ENCODE peak calls at places on chromosomes 16 and 17, in nine cellular contexts. One of them, this sample, is unnamed.

GRCh38 chr17:43524945-43525575 is 21.1 kb downstream of the ETV4 start:
- DNase-seq in heart left ventricle: no peak
- DNase-seq in OCI-LY7: no peak
- DNase-seq in fibroblast of the aortic adventitia: peak; percentile 30
- DNase-seq in foreskin fibroblast: no peak
- DNase-seq in GM12865: no peak
- DNase-seq in fibroblast of mammary gland: no peak
- DNase-seq in glutamatergic neuron: no peak
- DNase-seq in neural crest cell: no peak
- DNase-seq in this sample: no peak

GRCh38 chr17:10616502-10617119 is 40.5 kb downstream of the MYH3 start:
- DNase-seq in heart left ventricle: peak; percentile 63
- DNase-seq in OCI-LY7: peak; percentile 79
- DNase-seq in fibroblast of the aortic adventitia: peak; percentile 81
- DNase-seq in foreskin fibroblast: peak; percentile 46
- DNase-seq in GM12865: peak; percentile 74
- DNase-seq in fibroblast of mammary gland: peak; percentile 79
- DNase-seq in glutamatergic neuron: peak; percentile 95
- DNase-seq in neural crest cell: peak; percentile 94
- DNase-seq in this sample: peak; percentile 75

GRCh38 chr16:11677451-11677951 is 9.2 kb downstream of the SNN start:
- DNase-seq in heart left ventricle: no peak
- DNase-seq in OCI-LY7: peak; percentile 66
- DNase-seq in fibroblast of the aortic adventitia: no peak
- DNase-seq in foreskin fibroblast: peak; percentile 60
- DNase-seq in GM12865: peak; percentile 45
- DNase-seq in fibroblast of mammary gland: peak; percentile 69
- DNase-seq in glutamatergic neuron: no peak
- DNase-seq in neural crest cell: no peak
- DNase-seq in this sample: no peak

GRCh38 chr16:85863384-85863774 is 35.6 kb upstream of the IRF8 start:
- DNase-seq in heart left ventricle: no peak
- DNase-seq in OCI-LY7: no peak
- DNase-seq in fibroblast of the aortic adventitia: no peak
- DNase-seq in foreskin fibroblast: peak; percentile 12
- DNase-seq in GM12865: no peak
- DNase-seq in fibroblast of mammary gland: no peak
- DNase-seq in glutamatergic neuron: no peak
- DNase-seq in neural crest cell: no peak
- DNase-seq in this sample: no peak

GRCh38 chr17:50272246-50272645 is 2.0 kb upstream of the TMEM92 start:
- DNase-seq in heart left ventricle: no peak
- DNase-seq in OCI-LY7: no peak
- DNase-seq in fibroblast of the aortic adventitia: no peak
- DNase-seq in foreskin fibroblast: no peak
- DNase-seq in GM12865: no peak
- DNase-seq in fibroblast of mammary gland: no peak
- DNase-seq in glutamatergic neuron: no peak
- DNase-seq in neural crest cell: no peak
- DNase-seq in this sample: peak; percentile 64

GRCh38 chr16:58655215-58655596 is 25.6 kb upstream of the CNOT1 start:
- DNase-seq in heart left ventricle: no peak
- DNase-seq in OCI-LY7: no peak
- DNase-seq in fibroblast of the aortic adventitia: no peak
- DNase-seq in foreskin fibroblast: no peak
- DNase-seq in GM12865: no peak
- DNase-seq in fibroblast of mammary gland: no peak
- DNase-seq in glutamatergic neuron: no peak
- DNase-seq in neural crest cell: no peak
- DNase-seq in this sample: no peak

GRCh38 chr17:72775914-72776313 is 316.6 kb downstream of the SLC39A11 start:
- DNase-seq in heart left ventricle: no peak
- DNase-seq in OCI-LY7: no peak
- DNase-seq in fibroblast of the aortic adventitia: no peak
- DNase-seq in foreskin fibroblast: no peak
- DNase-seq in GM12865: no peak
- DNase-seq in fibroblast of mammary gland: no peak
- DNase-seq in glutamatergic neuron: peak; percentile 32
- DNase-seq in neural crest cell: no peak
- DNase-seq in this sample: no peak

GRCh38 chr16:74830646-74831045 is 56.0 kb upstream of the FA2H start:
- DNase-seq in heart left ventricle: no peak
- DNase-seq in OCI-LY7: no peak
- DNase-seq in fibroblast of the aortic adventitia: no peak
- DNase-seq in foreskin fibroblast: no peak
- DNase-seq in GM12865: no peak
- DNase-seq in fibroblast of mammary gland: no peak
- DNase-seq in glutamatergic neuron: no peak
- DNase-seq in neural crest cell: no peak
- DNase-seq in this sample: no peak

GRCh38 chr16:47778106-47778803 is 317.1 kb downstream of the PHKB start:
- DNase-seq in heart left ventricle: no peak
- DNase-seq in OCI-LY7: no peak
- DNase-seq in fibroblast of the aortic adventitia: no peak
- DNase-seq in foreskin fibroblast: no peak
- DNase-seq in GM12865: no peak
- DNase-seq in fibroblast of mammary gland: peak; percentile 8
- DNase-seq in glutamatergic neuron: no peak
- DNase-seq in neural crest cell: no peak
- DNase-seq in this sample: no peak

GRCh38 chr17:73343168-73343634 is 31.4 kb upstream of the CDC42EP4 start:
- DNase-seq in heart left ventricle: peak; percentile 79
- DNase-seq in OCI-LY7: no peak
- DNase-seq in fibroblast of the aortic adventitia: peak; percentile 81
- DNase-seq in foreskin fibroblast: peak; percentile 87
- DNase-seq in GM12865: no peak
- DNase-seq in fibroblast of mammary gland: peak; percentile 75
- DNase-seq in glutamatergic neuron: peak; percentile 90
- DNase-seq in neural crest cell: peak; percentile 73
- DNase-seq in this sample: peak; percentile 80

GRCh38 chr17:7004398-7005253 is 7.8 kb upstream of the RNASEK start:
- DNase-seq in heart left ventricle: no peak
- DNase-seq in OCI-LY7: peak; percentile 80
- DNase-seq in fibroblast of the aortic adventitia: peak; percentile 69
- DNase-seq in foreskin fibroblast: peak; percentile 37
- DNase-seq in GM12865: peak; percentile 75
- DNase-seq in fibroblast of mammary gland: peak; percentile 62
- DNase-seq in glutamatergic neuron: no peak
- DNase-seq in neural crest cell: peak; percentile 45
- DNase-seq in this sample: no peak

GRCh38 chr17:40819528-40820125 is 2.8 kb downstream of the KRT10 start:
- DNase-seq in heart left ventricle: no peak
- DNase-seq in OCI-LY7: no peak
- DNase-seq in fibroblast of the aortic adventitia: peak; percentile 37
- DNase-seq in foreskin fibroblast: no peak
- DNase-seq in GM12865: no peak
- DNase-seq in fibroblast of mammary gland: peak; percentile 42
- DNase-seq in glutamatergic neuron: no peak
- DNase-seq in neural crest cell: no peak
- DNase-seq in this sample: no peak

GRCh38 chr17:82972836-82973372 is 106.5 kb upstream of the METRNL start:
- DNase-seq in heart left ventricle: no peak
- DNase-seq in OCI-LY7: no peak
- DNase-seq in fibroblast of the aortic adventitia: no peak
- DNase-seq in foreskin fibroblast: no peak
- DNase-seq in GM12865: peak; percentile 86
- DNase-seq in fibroblast of mammary gland: no peak
- DNase-seq in glutamatergic neuron: no peak
- DNase-seq in neural crest cell: no peak
- DNase-seq in this sample: no peak

GRCh38 chr17:82775033-82775823 is 23.4 kb downstream of the TBCD start:
- DNase-seq in heart left ventricle: peak; percentile 63
- DNase-seq in OCI-LY7: peak; percentile 57
- DNase-seq in fibroblast of the aortic adventitia: peak; percentile 50
- DNase-seq in foreskin fibroblast: no peak
- DNase-seq in GM12865: no peak
- DNase-seq in fibroblast of mammary gland: peak; percentile 43
- DNase-seq in glutamatergic neuron: peak; percentile 86
- DNase-seq in neural crest cell: peak; percentile 61
- DNase-seq in this sample: peak; percentile 77

GRCh38 chr16:13036600-13036999 is 135.2 kb downstream of the SHISA9 start:
- DNase-seq in heart left ventricle: no peak
- DNase-seq in OCI-LY7: peak; percentile 62
- DNase-seq in fibroblast of the aortic adventitia: peak; percentile 25
- DNase-seq in foreskin fibroblast: peak; percentile 37
- DNase-seq in GM12865: peak; percentile 33
- DNase-seq in fibroblast of mammary gland: peak; percentile 34
- DNase-seq in glutamatergic neuron: no peak
- DNase-seq in neural crest cell: peak; percentile 72
- DNase-seq in this sample: peak; percentile 38

DNA sequence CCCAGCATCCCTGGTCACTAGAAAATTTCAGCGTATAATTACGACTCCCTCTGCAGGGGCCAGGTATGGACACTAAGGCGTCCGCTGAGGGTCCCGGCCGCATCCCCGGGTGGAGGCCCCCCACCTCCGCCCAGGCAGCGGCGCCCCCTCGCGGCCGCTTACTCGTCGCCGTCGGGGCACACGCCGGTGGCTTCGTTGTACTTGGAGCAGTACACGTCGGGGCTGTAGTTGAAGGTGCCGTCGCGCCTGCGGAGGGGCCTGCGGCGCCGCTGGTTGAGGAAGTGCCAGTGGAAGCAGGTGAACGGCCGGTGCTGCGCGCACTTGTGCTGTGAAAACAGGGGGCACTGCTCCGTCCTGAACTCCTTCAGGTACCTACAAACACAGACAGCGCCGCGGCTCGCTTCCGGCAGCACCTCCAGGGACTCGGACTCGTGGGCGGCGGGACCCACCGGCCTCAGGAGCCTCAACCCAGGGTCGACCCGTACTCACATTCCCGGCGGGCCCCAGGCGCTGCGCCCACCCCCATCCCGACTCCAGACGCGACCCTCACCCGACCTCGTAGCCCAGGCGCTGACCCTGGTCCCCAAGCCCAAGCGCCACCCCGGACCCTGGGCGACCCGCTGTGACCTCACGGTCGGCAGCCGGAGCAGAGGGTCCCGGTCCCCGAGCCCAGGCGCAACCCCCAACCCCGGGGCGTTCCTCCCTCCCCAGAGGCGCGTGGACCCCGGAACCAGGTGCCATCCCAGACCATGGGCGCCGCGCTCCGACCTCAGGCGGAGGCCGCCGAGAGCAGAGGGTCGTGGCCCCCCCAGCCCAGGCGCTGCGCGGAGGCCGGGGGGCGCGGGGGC is 596 bp downstream of the UNKL start:
- DNase-seq in heart left ventricle: no peak
- DNase-seq in OCI-LY7: peak; percentile 81
- DNase-seq in fibroblast of the aortic adventitia: peak; percentile 39
- DNase-seq in foreskin fibroblast: peak; percentile 43
- DNase-seq in GM12865: peak; percentile 86
- DNase-seq in fibroblast of mammary gland: peak; percentile 41
- DNase-seq in glutamatergic neuron: peak; percentile 79
- DNase-seq in neural crest cell: peak; percentile 52
- DNase-seq in this sample: peak; percentile 77
- TF ChIP-seq CTCF in heart left ventricle: peak; percentile 61
- TF ChIP-seq CTCF in OCI-LY7: peak; percentile 86
- TF ChIP-seq CTCF in fibroblast of the aortic adventitia: peak; percentile 55
- TF ChIP-seq CTCF in foreskin fibroblast: peak; percentile 57
- TF ChIP-seq CTCF in GM12865: peak; percentile 68
- TF ChIP-seq CTCF in fibroblast of mammary gland: no peak
- TF ChIP-seq CTCF in glutamatergic neuron: peak; percentile 76
- TF ChIP-seq CTCF in neural crest cell: peak; percentile 71
- TF ChIP-seq CTCF in this sample: peak; percentile 45

DNA sequence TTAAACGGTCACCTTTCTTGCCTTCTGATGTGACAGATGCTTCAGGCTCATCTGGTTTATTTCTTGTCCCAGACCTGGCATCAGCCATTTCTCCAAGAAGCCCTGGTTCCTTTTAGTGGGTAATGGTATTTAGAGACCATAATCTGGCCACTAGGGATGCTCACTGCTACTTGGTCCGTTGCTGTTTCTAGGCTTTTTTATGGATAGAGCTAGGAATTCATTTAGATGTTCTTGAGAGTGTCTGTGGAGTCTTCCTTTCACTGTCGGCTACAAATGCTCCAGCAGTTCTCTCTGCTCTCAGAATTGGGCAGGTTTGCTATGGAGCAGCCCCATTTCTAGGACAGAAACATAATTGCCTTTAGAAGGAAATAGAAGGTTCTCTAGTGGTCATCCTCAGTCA is 214.5 kb downstream of the KATNIP start:
- DNase-seq in heart left ventricle: no peak
- DNase-seq in OCI-LY7: no peak
- DNase-seq in fibroblast of the aortic adventitia: no peak
- DNase-seq in foreskin fibroblast: no peak
- DNase-seq in GM12865: no peak
- DNase-seq in fibroblast of mammary gland: no peak
- DNase-seq in glutamatergic neuron: no peak
- DNase-seq in neural crest cell: no peak
- DNase-seq in this sample: no peak
- TF ChIP-seq CTCF in heart left ventricle: no peak
- TF ChIP-seq CTCF in OCI-LY7: no peak
- TF ChIP-seq CTCF in fibroblast of the aortic adventitia: no peak
- TF ChIP-seq CTCF in foreskin fibroblast: no peak
- TF ChIP-seq CTCF in GM12865: no peak
- TF ChIP-seq CTCF in fibroblast of mammary gland: no peak
- TF ChIP-seq CTCF in glutamatergic neuron: no peak
- TF ChIP-seq CTCF in neural crest cell: no peak
- TF ChIP-seq CTCF in this sample: no peak

DNA sequence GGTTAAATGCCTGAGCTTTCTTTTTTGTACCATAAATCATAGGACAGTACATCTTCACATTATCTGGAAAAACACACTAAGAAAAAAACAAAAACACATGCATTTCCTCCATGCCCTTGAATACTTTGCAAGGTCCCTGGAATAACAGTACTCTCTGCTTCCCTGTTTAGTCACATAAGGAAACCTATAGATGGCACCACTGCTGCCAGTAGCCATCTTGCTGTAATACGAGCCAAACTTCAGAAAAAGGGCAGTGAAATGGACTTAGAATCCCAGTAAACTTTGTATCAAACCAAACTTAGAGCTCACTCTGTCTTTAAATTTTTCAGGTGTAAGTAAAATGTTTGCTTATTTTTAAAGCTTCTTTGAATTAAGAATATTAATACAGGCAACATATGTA is 435.5 kb downstream of the KCNJ2 start:
- DNase-seq in heart left ventricle: no peak
- DNase-seq in OCI-LY7: no peak
- DNase-seq in fibroblast of the aortic adventitia: no peak
- DNase-seq in foreskin fibroblast: no peak
- DNase-seq in GM12865: no peak
- DNase-seq in fibroblast of mammary gland: no peak
- DNase-seq in glutamatergic neuron: no peak
- DNase-seq in neural crest cell: no peak
- DNase-seq in this sample: no peak
- TF ChIP-seq CTCF in heart left ventricle: no peak
- TF ChIP-seq CTCF in OCI-LY7: peak; percentile 27
- TF ChIP-seq CTCF in fibroblast of the aortic adventitia: no peak
- TF ChIP-seq CTCF in foreskin fibroblast: no peak
- TF ChIP-seq CTCF in GM12865: no peak
- TF ChIP-seq CTCF in fibroblast of mammary gland: no peak
- TF ChIP-seq CTCF in glutamatergic neuron: no peak
- TF ChIP-seq CTCF in neural crest cell: no peak
- TF ChIP-seq CTCF in this sample: no peak

DNA sequence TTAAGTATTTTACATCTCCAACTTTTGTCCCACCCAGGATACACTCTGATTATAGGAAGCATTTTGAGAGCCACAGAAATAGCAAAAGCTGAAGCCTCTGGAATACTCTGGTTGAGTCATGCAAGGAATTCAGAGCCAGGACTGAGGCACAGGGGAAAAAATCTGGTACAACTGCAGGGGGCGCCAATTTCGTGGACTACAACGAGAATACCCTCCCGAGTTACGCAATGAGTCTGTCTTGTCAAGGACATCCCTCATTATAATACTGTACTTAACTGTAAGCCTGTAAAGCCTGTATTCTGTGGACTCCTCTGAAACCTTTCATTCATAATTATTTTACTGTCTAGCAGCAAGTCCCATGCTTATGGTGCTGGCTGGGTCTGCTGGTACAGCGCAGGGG is 7.8 kb downstream of the HOXB1 start:
- DNase-seq in heart left ventricle: no peak
- DNase-seq in OCI-LY7: no peak
- DNase-seq in fibroblast of the aortic adventitia: peak; percentile 44
- DNase-seq in foreskin fibroblast: no peak
- DNase-seq in GM12865: no peak
- DNase-seq in fibroblast of mammary gland: no peak
- DNase-seq in glutamatergic neuron: no peak
- DNase-seq in neural crest cell: no peak
- DNase-seq in this sample: no peak
- TF ChIP-seq CTCF in heart left ventricle: no peak
- TF ChIP-seq CTCF in OCI-LY7: peak; percentile 53
- TF ChIP-seq CTCF in fibroblast of the aortic adventitia: peak; percentile 42
- TF ChIP-seq CTCF in foreskin fibroblast: peak; percentile 30
- TF ChIP-seq CTCF in GM12865: no peak
- TF ChIP-seq CTCF in fibroblast of mammary gland: peak; percentile 48
- TF ChIP-seq CTCF in glutamatergic neuron: no peak
- TF ChIP-seq CTCF in neural crest cell: peak; percentile 50
- TF ChIP-seq CTCF in this sample: no peak

This sample was measured in ovary.